ENCODE peak calls at places on chromosomes 12 and 14, in eight cellular contexts. F is HT-29; N is mesendoderm; P is sigmoid colon; T is skeletal muscle cell; O is stimulated activated CD4-positive, alpha-beta T cell treated with anti-CD3 and anti-CD28 coated beads, Interleukin-15, amount 100 ng/mL, for 48 hours; V is left ventricle myocardium superior; A is T-helper 17 cell. L is an unnamed sample.

GRCh38 chr14:99938376-99938775 is 126.8 kb upstream of the EVL start:
- DNase-seq in F (no peak), N (no peak), P (no peak), T (no peak), O (no peak), V (no peak), A (no peak), L (no peak)

GRCh38 chr14:36512585-36513003 is 7.4 kb downstream of the NKX2-1 start:
- DNase-seq in F (no peak), N (peak; percentile 46), P (no peak), T (no peak), O (no peak), V (no peak), A (no peak), L (no peak)

GRCh38 chr14:60174352-60175254 is 9.4 kb upstream of the DHRS7 start:
- DNase-seq in F (no peak), N (no peak), P (no peak), T (no peak), O (no peak), V (no peak), A (no peak), L (no peak)

GRCh38 chr14:102363182-102363952 is 626 bp downstream of the TECPR2 start:
- DNase-seq in F (peak; percentile 12), N (peak; percentile 31), P (peak; percentile 74), T (peak; percentile 14), O (no peak), V (peak; percentile 75), A (peak; percentile 13), L (no peak)

GRCh38 chr14:76834296-76834695 is 8.1 kb downstream of the LRRC74A start:
- DNase-seq in F (peak; percentile 12), N (no peak), P (no peak), T (no peak), O (no peak), V (no peak), A (no peak), L (no peak)

GRCh38 chr12:82176761-82177490 is 181.3 kb downstream of the CCDC59 start:
- DNase-seq in F (no peak), N (peak; percentile 32), P (no peak), T (no peak), O (no peak), V (no peak), A (no peak), L (no peak)

GRCh38 chr12:54725233-54725843 is 77.2 kb upstream of the DCD start:
- DNase-seq in F (peak; percentile 40), N (peak; percentile 79), P (no peak), T (no peak), O (no peak), V (no peak), A (no peak), L (no peak)

GRCh38 chr12:32874926-32875325 is 21.7 kb downstream of the PKP2 start:
- DNase-seq in F (no peak), N (no peak), P (no peak), T (no peak), O (no peak), V (no peak), A (no peak), L (no peak)

GRCh38 chr14:37622231-37622923 is 26.9 kb downstream of the TTC6 start:
- DNase-seq in F (no peak), N (peak; percentile 78), P (no peak), T (no peak), O (no peak), V (no peak), A (no peak), L (no peak)

GRCh38 chr14:49549881-49550280 is 36.3 kb downstream of the RPS29 start:
- DNase-seq in F (no peak), N (peak; percentile 91), P (no peak), T (peak; percentile 6), O (no peak), V (no peak), A (no peak), L (no peak)

GRCh38 chr14:100307215-100308111 is 1.2 kb upstream of the SLC25A29 start:
- DNase-seq in F (no peak), N (peak; percentile 62), P (no peak), T (no peak), O (no peak), V (peak; percentile 58), A (no peak), L (no peak)

GRCh38 chr12:89882051-89882450 is 173.4 kb upstream of the ATP2B1 start:
- DNase-seq in F (no peak), N (peak; percentile 23), P (no peak), T (peak; percentile 79), O (no peak), V (no peak), A (no peak), L (no peak)

GRCh38 chr12:95611676-95612309 is 60.5 kb upstream of the USP44 start:
- DNase-seq in F (peak; percentile 72), N (peak; percentile 57), P (no peak), T (no peak), O (no peak), V (no peak), A (no peak), L (no peak)

GRCh38 chr12:27456618-27457017 is 10.1 kb downstream of the SMCO2 start:
- DNase-seq in F (peak; percentile 25), N (no peak), P (no peak), T (no peak), O (no peak), V (no peak), A (no peak), L (no peak)

GRCh38 chr14:81162941-81163340 is 57.8 kb downstream of the GTF2A1 start:
- DNase-seq in F (no peak), N (peak; percentile 13), P (no peak), T (no peak), O (no peak), V (no peak), A (no peak), L (no peak)

GRCh38 chr14:92316937-92317336 is 6.0 kb upstream of the SLC24A4 start:
- DNase-seq in F (peak; percentile 23), N (peak; percentile 73), P (no peak), T (no peak), O (no peak), V (no peak), A (no peak), L (no peak)

GRCh38 chr12:48883305-48884171 is 17.9 kb upstream of the RND1 start:
- DNase-seq in F (peak; percentile 59), N (peak; percentile 95), P (no peak), T (no peak), O (no peak), V (no peak), A (no peak), L (no peak)

GRCh38 chr14:96176811-96177211 is 27.8 kb upstream of the BDKRB2 start:
- DNase-seq in F (no peak), N (no peak), P (peak; percentile 85), T (peak; percentile 99), O (no peak), V (peak; percentile 43), A (no peak), L (no peak)

GRCh38 chr14:61132336-61132735 is 148.8 kb downstream of the TMEM30B start:
- DNase-seq in F (no peak), N (no peak), P (no peak), T (no peak), O (no peak), V (no peak), A (no peak), L (no peak)

GRCh38 chr14:85531594-85532391 is 1.8 kb downstream of the FLRT2 start:
- DNase-seq in F (no peak), N (peak; percentile 91), P (peak; percentile 83), T (peak; percentile 67), O (no peak), V (peak; percentile 67), A (no peak), L (peak; percentile 86)

GRCh38 chr14:60164404-60164716 is 838 bp downstream of the DHRS7 start:
- DNase-seq in F (no peak), N (no peak), P (no peak), T (no peak), O (no peak), V (no peak), A (no peak), L (no peak)

GRCh38 chr14:103886304-103887169 is 39.2 kb upstream of the PPP1R13B start:
- DNase-seq in F (no peak), N (peak; percentile 73), P (no peak), T (no peak), O (no peak), V (no peak), A (no peak), L (peak; percentile 65)

GRCh38 chr14:39382463-39382862 is 49.8 kb downstream of the FBXO33 start:
- DNase-seq in F (no peak), N (no peak), P (no peak), T (no peak), O (no peak), V (no peak), A (no peak), L (no peak)

GRCh38 chr12:124601699-124602098 is 34.3 kb upstream of the NCOR2 start:
- DNase-seq in F (no peak), N (no peak), P (no peak), T (no peak), O (no peak), V (no peak), A (no peak), L (no peak)

GRCh38 chr14:71166434-71166833 is 259.2 kb downstream of the PCNX1 start:
- DNase-seq in F (peak; percentile 68), N (no peak), P (no peak), T (peak; percentile 57), O (no peak), V (no peak), A (no peak), L (no peak)

GRCh38 chr12:1518486-1518762 is 76.0 kb downstream of the FBXL14 start:
- DNase-seq in F (peak; percentile 47), N (no peak), P (no peak), T (no peak), O (no peak), V (no peak), A (no peak), L (no peak)

GRCh38 chr14:99902925-99903324 is 109.7 kb downstream of the EML1 start:
- DNase-seq in F (no peak), N (no peak), P (no peak), T (no peak), O (no peak), V (no peak), A (no peak), L (no peak)

GRCh38 chr12:114936148-114937099 is 252.4 kb upstream of the TBX3 start:
- DNase-seq in F (no peak), N (peak; percentile 58), P (no peak), T (no peak), O (no peak), V (no peak), A (no peak), L (no peak)

GRCh38 chr12:112577473-112578334 is 159.0 kb downstream of the PTPN11 start:
- DNase-seq in F (no peak), N (peak; percentile 58), P (no peak), T (no peak), O (no peak), V (no peak), A (no peak), L (no peak)

GRCh38 chr14:85402546-85403162 is 127.3 kb upstream of the FLRT2 start:
- DNase-seq in F (no peak), N (no peak), P (no peak), T (no peak), O (no peak), V (no peak), A (no peak), L (no peak)

GRCh38 chr12:126290456-126290855 is 1225.2 kb downstream of the AACS start:
- DNase-seq in F (no peak), N (no peak), P (no peak), T (no peak), O (no peak), V (no peak), A (no peak), L (no peak)

GRCh38 chr12:101749657-101750056 is 10.4 kb upstream of the SYCP3 start:
- DNase-seq in F (no peak), N (no peak), P (no peak), T (no peak), O (no peak), V (no peak), A (no peak), L (no peak)

GRCh38 chr14:76937181-76938091 is 91.1 kb downstream of the IRF2BPL start:
- DNase-seq in F (no peak), N (peak; percentile 92), P (no peak), T (peak; percentile 60), O (no peak), V (peak; percentile 75), A (no peak), L (no peak)

GRCh38 chr14:85634205-85634604 is 104.3 kb downstream of the FLRT2 start:
- DNase-seq in F (no peak), N (no peak), P (no peak), T (peak; percentile 4), O (no peak), V (no peak), A (no peak), L (no peak)